ENCODE peak calls at places on chromosomes 3 and 15, in four cellular contexts. N, U, K and S are unnamed samples. For H3K4me1, the result is how much of the 10 kb centered on the place peaks cover.

GRCh38 chr15:51970981-51971352 is 611 bp downstream of the LEO1 start:
- DNase-seq in N (no peak), U (no peak), K (no peak), S (no peak)

GRCh38 chr3:56691165-56692000 is 8.3 kb upstream of the TASOR start:
- DNase-seq in N (no peak), U (peak), K (no peak), S (no peak)

GRCh38 chr3:16994842-16995535 is 110.2 kb downstream of the PLCL2 start:
- DNase-seq in N (no peak), U (peak), K (no peak), S (no peak)

GRCh38 chr15:84586641-84587160 is 14.1 kb upstream of the ZSCAN2 start:
- DNase-seq in N (no peak), U (no peak), K (peak), S (no peak)

GRCh38 chr3:42077785-42078184 is 13.4 kb upstream of the TRAK1 start:
- DNase-seq in N (peak), U (no peak), K (no peak), S (no peak)

GRCh38 chr15:89148126-89148525 is 59.9 kb downstream of the ABHD2 start:
- DNase-seq in N (no peak), U (no peak), K (no peak), S (no peak)

GRCh38 chr3:196650740-196651311 is 11.3 kb downstream of the NRROS start:
- DNase-seq in N (peak), U (peak), K (peak), S (peak)

GRCh38 chr3:39639344-39640236 is 169.8 kb upstream of the MYRIP start:
- DNase-seq in N (no peak), U (peak), K (peak), S (peak)

GRCh38 chr3:4754180-4755086 is 224.8 kb upstream of the BHLHE40 start:
- DNase-seq in N (no peak), U (no peak), K (no peak), S (no peak)

DNA sequence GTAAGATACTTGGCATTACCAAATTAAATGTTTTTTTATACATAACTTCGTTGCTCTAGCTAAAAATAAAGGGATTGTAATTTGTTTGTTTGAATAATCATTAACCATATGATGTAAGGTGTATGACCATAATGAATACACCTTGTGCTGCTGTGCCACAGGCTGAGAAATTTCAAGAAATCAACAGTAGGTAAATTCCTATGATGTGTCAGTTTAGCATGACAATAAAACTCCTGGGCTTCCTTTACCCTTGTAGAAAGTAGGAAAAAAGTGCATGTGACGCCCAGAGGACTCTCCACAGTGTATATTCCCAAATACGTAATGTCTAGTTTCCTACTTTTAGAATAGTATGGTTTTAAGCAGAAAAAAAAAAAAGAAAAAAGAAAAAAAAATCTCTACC is 208.1 kb downstream of the SATB1 start:
- DNase-seq in N (no peak), U (peak), K (no peak), S (no peak)
- H3K4me1 ChIP-seq in N (under half), U (under half), K (under half), S (under half)

GRCh38 chr3:13192471-13193213 is 119.4 kb upstream of the IQSEC1 start:
- DNase-seq in N (peak), U (peak), K (no peak), S (peak)
- TF ChIP-seq CTCF in N (no peak), U (peak), K (no peak), S (peak)

GRCh38 chr15:63901912-63902670 is 68.3 kb upstream of the HERC1 start:
- DNase-seq in N (no peak), U (no peak), K (no peak), S (no peak)
- H3K4me1 ChIP-seq in N (half or more), U (under half), K (under half), S (under half)

DNA sequence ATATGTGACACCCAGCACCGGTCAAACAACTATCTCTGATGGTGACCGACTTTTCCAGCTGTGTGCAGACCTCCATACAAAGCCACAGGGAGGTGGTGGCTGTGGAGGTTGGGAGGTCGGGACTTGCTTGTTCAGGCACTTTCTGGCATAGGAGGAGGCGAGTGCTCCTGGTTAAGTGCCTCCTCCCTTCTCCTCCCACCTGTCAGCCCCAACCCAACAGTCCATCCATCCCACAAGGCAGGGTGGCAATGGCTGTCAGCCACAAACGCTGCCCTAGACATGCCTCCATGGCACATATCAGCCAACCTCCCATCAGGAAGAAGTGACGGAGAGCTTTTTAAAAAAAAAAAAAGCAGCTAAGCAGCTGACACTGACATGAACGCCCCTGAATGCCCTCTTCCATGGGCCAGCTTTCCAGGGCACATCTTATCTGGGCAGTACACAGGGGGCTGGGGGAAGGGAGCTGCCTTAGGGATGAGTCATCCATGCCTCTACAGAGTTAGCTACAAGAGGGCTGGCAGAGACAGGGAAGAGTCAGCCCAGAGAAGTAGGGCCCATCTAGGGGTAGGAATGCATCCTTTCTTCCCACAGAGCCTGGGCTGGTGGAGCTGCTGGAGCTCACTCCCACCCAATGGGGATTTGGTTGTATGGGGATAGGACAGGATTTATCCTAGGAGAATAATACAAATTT is 41.2 kb downstream of the CCDC12 start:
- DNase-seq in N (peak), U (peak), K (peak), S (peak)
- TF ChIP-seq CTCF in N (peak), U (peak), K (peak), S (peak)

GRCh38 chr15:26772588-26773484 is at the start of gene GABRB3:
- DNase-seq in N (peak), U (no peak), K (peak), S (peak)
- H3K4me1 ChIP-seq in N (under half), U (under half), K (under half), S (under half)

GRCh38 chr3:13067778-13068177 is 5.5 kb downstream of the IQSEC1 start:
- DNase-seq in N (no peak), U (no peak), K (no peak), S (no peak)

GRCh38 chr3:13070622-13071021 is 2.6 kb downstream of the IQSEC1 start:
- DNase-seq in N (no peak), U (no peak), K (no peak), S (no peak)

GRCh38 chr3:13069495-13069894 is 3.7 kb downstream of the IQSEC1 start:
- DNase-seq in N (no peak), U (no peak), K (no peak), S (no peak)

GRCh38 chr3:13066236-13066635 is 7.0 kb downstream of the IQSEC1 start:
- DNase-seq in N (no peak), U (no peak), K (no peak), S (no peak)

DNA sequence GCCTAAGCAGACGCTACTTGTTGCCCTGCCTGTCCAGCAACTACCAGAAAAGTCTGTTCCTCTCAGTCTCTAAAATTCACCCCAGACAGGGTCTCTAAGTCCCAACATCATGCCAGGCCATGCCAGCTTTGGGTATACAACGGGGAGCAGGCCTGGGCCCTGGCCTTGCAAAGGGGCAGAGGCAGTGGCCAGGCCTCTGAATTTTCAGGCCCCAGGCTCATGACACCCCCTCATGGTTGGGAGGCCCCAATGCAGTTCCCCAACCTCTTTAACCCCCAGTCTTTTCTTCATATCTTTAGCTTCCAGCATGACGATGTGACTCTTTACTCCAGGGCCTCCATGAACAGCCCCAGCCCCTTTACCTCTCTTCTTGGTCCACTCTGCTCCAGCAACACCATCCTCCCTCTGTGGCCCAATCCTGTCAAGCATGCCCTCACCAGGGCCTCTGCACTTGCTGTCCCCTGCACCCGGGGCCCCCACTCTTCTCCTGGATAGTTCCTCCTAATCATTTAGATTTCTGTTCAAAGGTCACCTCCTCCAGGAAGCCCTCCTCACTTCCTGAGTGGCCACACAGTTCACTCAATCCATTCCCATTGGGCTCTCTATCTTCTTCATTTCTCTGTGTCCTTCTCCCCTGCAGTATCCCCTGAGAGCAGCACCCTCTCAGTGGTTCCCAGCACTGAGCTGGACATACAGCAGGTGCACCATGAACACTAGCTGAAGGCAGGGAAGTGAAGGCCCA is 4.8 kb downstream of the IQSEC1 start:
- DNase-seq in N (no peak), U (no peak), K (no peak), S (no peak)
- TF ChIP-seq CTCF in N (no peak), U (peak), K (no peak), S (no peak)

GRCh38 chr3:58577269-58577821 is at the start of gene FAM107A:
- DNase-seq in N (no peak), U (peak), K (peak), S (no peak)
- H3K4me1 ChIP-seq in N (under half), U (under half), K (under half), S (under half)

GRCh38 chr15:95558916-95559315 is 771.6 kb upstream of the NR2F2 start:
- DNase-seq in N (no peak), U (peak), K (no peak), S (no peak)

GRCh38 chr15:95556225-95556624 is 774.3 kb upstream of the NR2F2 start:
- DNase-seq in N (no peak), U (no peak), K (peak), S (no peak)

GRCh38 chr15:95557226-95558046 is 773.1 kb upstream of the NR2F2 start:
- DNase-seq in N (no peak), U (peak), K (peak), S (no peak)

GRCh38 chr15:95558131-95558530 is 772.4 kb upstream of the NR2F2 start:
- DNase-seq in N (no peak), U (peak), K (peak), S (no peak)

GRCh38 chr15:95556866-95557225 is 773.7 kb upstream of the NR2F2 start:
- DNase-seq in N (no peak), U (no peak), K (peak), S (no peak)
- TF ChIP-seq CTCF in N (no peak), U (no peak), K (no peak), S (no peak)

DNA sequence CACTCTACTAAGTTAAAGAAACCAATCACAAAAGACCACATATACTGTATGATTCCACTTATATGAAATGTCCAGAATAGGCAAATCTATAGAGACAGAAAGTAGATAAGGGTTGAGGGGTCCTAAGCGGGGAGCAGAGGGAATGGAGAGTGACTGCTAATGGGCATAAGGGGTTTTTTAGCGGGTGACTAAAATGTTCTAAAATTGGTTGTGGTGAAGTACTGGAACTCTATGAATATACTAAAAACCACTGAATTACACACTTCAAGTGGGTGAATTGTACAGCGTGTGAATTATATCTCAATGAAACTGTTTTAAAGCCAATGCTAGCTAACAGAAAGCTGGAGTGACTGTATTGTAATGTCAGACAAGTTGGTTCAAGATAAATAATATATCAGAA is 33.3 kb downstream of the KPNA1 start:
- DNase-seq in N (no peak), U (no peak), K (no peak), S (no peak)
- H3K4me1 ChIP-seq in N (under half), U (under half), K (under half), S (under half)

GRCh38 chr3:87993566-87993965 is 65.2 kb downstream of the CGGBP1 start:
- DNase-seq in N (no peak), U (no peak), K (no peak), S (no peak)
- TF ChIP-seq CTCF in N (no peak), U (no peak), K (no peak), S (no peak)